ENCODE peak calls at places on chromosomes 11 and 22, in eight cellular contexts. One of them, this sample, is unnamed.

GRCh38 chr11:71996946-71997345 is 1.8 kb upstream of the IL18BP start:
- DNase-seq in activated CD8-positive, alpha-beta T cell treated with anti-CD3 and anti-CD28 coated beads for 36 hours: no peak
- DNase-seq in GM06990: no peak
- DNase-seq in kidney epithelial cell: no peak
- DNase-seq in fibroblast of the aortic adventitia: no peak
- DNase-seq in fibroblast of mammary gland: no peak
- DNase-seq in HepG2: no peak
- DNase-seq in HFFc6: no peak
- DNase-seq in this sample: no peak

GRCh38 chr11:46917109-46918086 is 952 bp downstream of the LRP4 start:
- DNase-seq in kidney epithelial cell: no peak
- DNase-seq in fibroblast of mammary gland: no peak
- DNase-seq in GM06990: no peak
- DNase-seq in HFFc6: no peak
- DNase-seq in activated CD8-positive, alpha-beta T cell treated with anti-CD3 and anti-CD28 coated beads for 36 hours: peak; percentile 10
- DNase-seq in fibroblast of the aortic adventitia: no peak
- DNase-seq in HepG2: peak; percentile 54
- DNase-seq in this sample: peak; percentile 10

GRCh38 chr11:40186401-40187091 is 1272.9 kb downstream of the LRRC4C start:
- DNase-seq in fibroblast of the aortic adventitia: no peak
- DNase-seq in kidney epithelial cell: no peak
- DNase-seq in HFFc6: no peak
- DNase-seq in fibroblast of mammary gland: no peak
- DNase-seq in HepG2: peak; percentile 14
- DNase-seq in GM06990: no peak
- DNase-seq in activated CD8-positive, alpha-beta T cell treated with anti-CD3 and anti-CD28 coated beads for 36 hours: no peak
- DNase-seq in this sample: no peak

GRCh38 chr22:45246060-45246985 is 5.6 kb upstream of the KIAA0930 start:
- DNase-seq in kidney epithelial cell: peak; percentile 96
- DNase-seq in GM06990: no peak
- DNase-seq in fibroblast of the aortic adventitia: peak; percentile 93
- DNase-seq in HFFc6: peak; percentile 91
- DNase-seq in HepG2: peak; percentile 98
- DNase-seq in activated CD8-positive, alpha-beta T cell treated with anti-CD3 and anti-CD28 coated beads for 36 hours: no peak
- DNase-seq in fibroblast of mammary gland: peak; percentile 96
- DNase-seq in this sample: no peak

GRCh38 chr11:43923327-43924111 is 18.9 kb upstream of the C11orf96 start:
- DNase-seq in kidney epithelial cell: no peak
- DNase-seq in activated CD8-positive, alpha-beta T cell treated with anti-CD3 and anti-CD28 coated beads for 36 hours: no peak
- DNase-seq in HepG2: no peak
- DNase-seq in GM06990: no peak
- DNase-seq in HFFc6: peak; percentile 32
- DNase-seq in fibroblast of mammary gland: peak; percentile 78
- DNase-seq in fibroblast of the aortic adventitia: peak; percentile 57
- DNase-seq in this sample: peak; percentile 40

GRCh38 chr11:64759131-64759721 is 548 bp downstream of the PYGM start:
- DNase-seq in fibroblast of the aortic adventitia: no peak
- DNase-seq in kidney epithelial cell: no peak
- DNase-seq in HFFc6: no peak
- DNase-seq in activated CD8-positive, alpha-beta T cell treated with anti-CD3 and anti-CD28 coated beads for 36 hours: no peak
- DNase-seq in GM06990: no peak
- DNase-seq in HepG2: peak; percentile 50
- DNase-seq in fibroblast of mammary gland: no peak
- DNase-seq in this sample: peak; percentile 79

GRCh38 chr22:27752771-27753170 is 48.8 kb downstream of the MN1 start:
- DNase-seq in activated CD8-positive, alpha-beta T cell treated with anti-CD3 and anti-CD28 coated beads for 36 hours: no peak
- DNase-seq in HepG2: no peak
- DNase-seq in GM06990: no peak
- DNase-seq in HFFc6: peak; percentile 9
- DNase-seq in kidney epithelial cell: no peak
- DNase-seq in fibroblast of mammary gland: peak; percentile 42
- DNase-seq in fibroblast of the aortic adventitia: peak; percentile 85
- DNase-seq in this sample: no peak

GRCh38 chr11:57646756-57647303 is 2.9 kb downstream of the YPEL4 start:
- DNase-seq in HepG2: no peak
- DNase-seq in HFFc6: no peak
- DNase-seq in activated CD8-positive, alpha-beta T cell treated with anti-CD3 and anti-CD28 coated beads for 36 hours: no peak
- DNase-seq in kidney epithelial cell: no peak
- DNase-seq in GM06990: no peak
- DNase-seq in fibroblast of the aortic adventitia: no peak
- DNase-seq in fibroblast of mammary gland: no peak
- DNase-seq in this sample: no peak

GRCh38 chr11:45948341-45948740 is 25.9 kb downstream of the LARGE2 start:
- DNase-seq in GM06990: no peak
- DNase-seq in fibroblast of mammary gland: no peak
- DNase-seq in activated CD8-positive, alpha-beta T cell treated with anti-CD3 and anti-CD28 coated beads for 36 hours: no peak
- DNase-seq in kidney epithelial cell: no peak
- DNase-seq in HepG2: no peak
- DNase-seq in HFFc6: no peak
- DNase-seq in fibroblast of the aortic adventitia: no peak
- DNase-seq in this sample: no peak

GRCh38 chr22:21032843-21033688 is 705 bp upstream of the SLC7A4 start:
- DNase-seq in fibroblast of the aortic adventitia: no peak
- DNase-seq in GM06990: no peak
- DNase-seq in HepG2: no peak
- DNase-seq in kidney epithelial cell: no peak
- DNase-seq in fibroblast of mammary gland: no peak
- DNase-seq in activated CD8-positive, alpha-beta T cell treated with anti-CD3 and anti-CD28 coated beads for 36 hours: no peak
- DNase-seq in HFFc6: no peak
- DNase-seq in this sample: no peak

GRCh38 chr22:45235851-45236342 is 4.8 kb downstream of the KIAA0930 start:
- DNase-seq in HFFc6: no peak
- DNase-seq in activated CD8-positive, alpha-beta T cell treated with anti-CD3 and anti-CD28 coated beads for 36 hours: no peak
- DNase-seq in fibroblast of mammary gland: no peak
- DNase-seq in fibroblast of the aortic adventitia: no peak
- DNase-seq in kidney epithelial cell: no peak
- DNase-seq in GM06990: peak; percentile 62
- DNase-seq in HepG2: no peak
- DNase-seq in this sample: no peak

GRCh38 chr11:9876331-9876730 is 212.5 kb downstream of the SWAP70 start:
- DNase-seq in HepG2: no peak
- DNase-seq in kidney epithelial cell: no peak
- DNase-seq in GM06990: no peak
- DNase-seq in fibroblast of mammary gland: no peak
- DNase-seq in fibroblast of the aortic adventitia: no peak
- DNase-seq in activated CD8-positive, alpha-beta T cell treated with anti-CD3 and anti-CD28 coated beads for 36 hours: no peak
- DNase-seq in HFFc6: no peak
- DNase-seq in this sample: no peak

GRCh38 chr11:33774356-33775063 is at the start of gene FBXO3:
- DNase-seq in fibroblast of mammary gland: peak; percentile 57
- DNase-seq in HFFc6: peak; percentile 56
- DNase-seq in fibroblast of the aortic adventitia: peak; percentile 76
- DNase-seq in GM06990: peak; percentile 84
- DNase-seq in kidney epithelial cell: no peak
- DNase-seq in activated CD8-positive, alpha-beta T cell treated with anti-CD3 and anti-CD28 coated beads for 36 hours: peak; percentile 81
- DNase-seq in HepG2: peak; percentile 71
- DNase-seq in this sample: peak; percentile 90

GRCh38 chr11:35365961-35366360 is 53.4 kb downstream of the SLC1A2 start:
- DNase-seq in fibroblast of mammary gland: no peak
- DNase-seq in HepG2: no peak
- DNase-seq in fibroblast of the aortic adventitia: no peak
- DNase-seq in HFFc6: no peak
- DNase-seq in kidney epithelial cell: no peak
- DNase-seq in activated CD8-positive, alpha-beta T cell treated with anti-CD3 and anti-CD28 coated beads for 36 hours: no peak
- DNase-seq in GM06990: no peak
- DNase-seq in this sample: no peak

DNA sequence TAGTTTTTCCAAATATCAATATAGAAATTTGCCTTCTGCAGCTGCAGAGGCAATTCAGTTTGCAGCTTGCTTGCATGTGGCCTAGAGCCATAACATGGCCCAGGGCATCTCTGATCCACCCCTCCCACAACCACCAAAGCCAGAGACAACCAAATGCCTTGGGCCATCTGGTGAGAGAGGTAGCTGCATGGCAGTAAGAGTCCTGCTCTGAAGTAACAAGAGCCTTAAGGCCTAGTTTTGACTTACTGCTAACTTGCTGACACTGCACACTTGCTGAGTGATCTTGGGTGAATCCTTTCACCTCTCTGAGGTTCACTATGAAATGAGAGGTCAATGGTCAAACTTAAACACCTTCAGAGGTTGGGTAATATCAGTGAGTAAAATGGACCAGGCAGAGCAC is 4.9 kb upstream of the SPECC1L start:
- DNase-seq in activated CD8-positive, alpha-beta T cell treated with anti-CD3 and anti-CD28 coated beads for 36 hours: no peak
- DNase-seq in fibroblast of the aortic adventitia: no peak
- DNase-seq in GM06990: no peak
- DNase-seq in fibroblast of mammary gland: no peak
- DNase-seq in HFFc6: no peak
- DNase-seq in HepG2: no peak
- DNase-seq in kidney epithelial cell: no peak
- DNase-seq in this sample: no peak
- TF ChIP-seq CTCF in activated CD8-positive, alpha-beta T cell treated with anti-CD3 and anti-CD28 coated beads for 36 hours: no peak
- TF ChIP-seq CTCF in fibroblast of the aortic adventitia: no peak
- TF ChIP-seq CTCF in GM06990: no peak
- TF ChIP-seq CTCF in fibroblast of mammary gland: no peak
- TF ChIP-seq CTCF in HFFc6: no peak
- TF ChIP-seq CTCF in HepG2: no peak
- TF ChIP-seq CTCF in kidney epithelial cell: no peak
- TF ChIP-seq CTCF in this sample: no peak

GRCh38 chr22:26502688-26503561 is 9.3 kb downstream of the TFIP11 start:
- DNase-seq in HepG2: no peak
- DNase-seq in HFFc6: peak; percentile 33
- DNase-seq in activated CD8-positive, alpha-beta T cell treated with anti-CD3 and anti-CD28 coated beads for 36 hours: peak; percentile 86
- DNase-seq in GM06990: peak; percentile 20
- DNase-seq in fibroblast of the aortic adventitia: peak; percentile 31
- DNase-seq in kidney epithelial cell: no peak
- DNase-seq in fibroblast of mammary gland: peak; percentile 50
- DNase-seq in this sample: peak; percentile 58
- TF ChIP-seq CTCF in HepG2: peak; percentile 63
- TF ChIP-seq CTCF in HFFc6: peak; percentile 77
- TF ChIP-seq CTCF in activated CD8-positive, alpha-beta T cell treated with anti-CD3 and anti-CD28 coated beads for 36 hours: peak; percentile 75
- TF ChIP-seq CTCF in GM06990: peak; percentile 71
- TF ChIP-seq CTCF in fibroblast of the aortic adventitia: peak; percentile 47
- TF ChIP-seq CTCF in kidney epithelial cell: peak; percentile 75
- TF ChIP-seq CTCF in fibroblast of mammary gland: peak; percentile 54
- TF ChIP-seq CTCF in this sample: peak; percentile 60

DNA sequence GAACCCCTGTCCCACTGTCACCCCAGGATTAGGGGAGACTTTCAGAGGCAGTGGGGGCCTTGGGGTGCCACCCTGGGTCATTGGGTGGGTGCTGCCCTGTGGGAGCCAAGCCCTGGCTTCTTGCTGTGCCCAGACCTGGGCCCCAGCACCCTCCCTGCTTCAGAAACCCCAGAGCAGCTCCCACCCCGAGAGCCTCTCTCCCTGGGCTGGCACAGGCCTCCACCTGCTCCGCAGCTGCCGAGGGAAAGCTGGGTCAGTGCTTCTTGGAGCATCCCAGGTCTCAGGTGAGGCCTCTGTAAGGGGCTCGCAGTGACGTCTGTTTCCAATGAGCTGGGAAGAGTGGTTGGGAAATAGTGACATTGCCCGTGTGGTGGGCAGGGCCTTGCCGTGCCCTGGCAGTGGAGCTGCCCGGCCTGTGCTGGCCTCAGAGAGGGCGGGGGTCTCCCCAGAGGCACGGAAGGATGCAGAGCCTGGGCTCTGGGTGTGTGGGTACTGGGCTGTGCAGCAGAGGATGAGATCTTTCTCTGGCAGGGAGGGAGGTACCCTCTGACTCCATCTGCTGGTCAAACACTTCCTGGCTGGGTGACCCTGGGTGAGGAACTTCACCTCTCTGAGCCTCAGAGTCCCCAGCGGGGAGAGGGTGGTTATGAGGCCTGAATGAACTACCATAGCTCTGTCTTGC is 23.0 kb downstream of the C22orf23 start:
- DNase-seq in activated CD8-positive, alpha-beta T cell treated with anti-CD3 and anti-CD28 coated beads for 36 hours: peak; percentile 36
- DNase-seq in fibroblast of mammary gland: peak; percentile 49
- DNase-seq in HFFc6: peak; percentile 14
- DNase-seq in HepG2: no peak
- DNase-seq in fibroblast of the aortic adventitia: peak; percentile 33
- DNase-seq in GM06990: no peak
- DNase-seq in kidney epithelial cell: no peak
- DNase-seq in this sample: no peak
- TF ChIP-seq CTCF in activated CD8-positive, alpha-beta T cell treated with anti-CD3 and anti-CD28 coated beads for 36 hours: peak; percentile 52
- TF ChIP-seq CTCF in fibroblast of mammary gland: peak; percentile 59
- TF ChIP-seq CTCF in HFFc6: peak; percentile 76
- TF ChIP-seq CTCF in HepG2: peak; percentile 61
- TF ChIP-seq CTCF in fibroblast of the aortic adventitia: peak; percentile 59
- TF ChIP-seq CTCF in GM06990: peak; percentile 65
- TF ChIP-seq CTCF in kidney epithelial cell: peak; percentile 57
- TF ChIP-seq CTCF in this sample: peak; percentile 24

GRCh38 chr11:17407575-17407974 is 19.1 kb upstream of the KCNJ11 start:
- DNase-seq in HFFc6: no peak
- DNase-seq in fibroblast of mammary gland: no peak
- DNase-seq in activated CD8-positive, alpha-beta T cell treated with anti-CD3 and anti-CD28 coated beads for 36 hours: no peak
- DNase-seq in GM06990: no peak
- DNase-seq in HepG2: no peak
- DNase-seq in kidney epithelial cell: no peak
- DNase-seq in fibroblast of the aortic adventitia: no peak
- DNase-seq in this sample: no peak

GRCh38 chr11:17406082-17406817 is 17.8 kb upstream of the KCNJ11 start:
- DNase-seq in HepG2: no peak
- DNase-seq in kidney epithelial cell: no peak
- DNase-seq in fibroblast of mammary gland: no peak
- DNase-seq in activated CD8-positive, alpha-beta T cell treated with anti-CD3 and anti-CD28 coated beads for 36 hours: no peak
- DNase-seq in GM06990: no peak
- DNase-seq in HFFc6: no peak
- DNase-seq in fibroblast of the aortic adventitia: no peak
- DNase-seq in this sample: no peak

GRCh38 chr11:17403977-17404759 is 15.7 kb upstream of the KCNJ11 start:
- DNase-seq in activated CD8-positive, alpha-beta T cell treated with anti-CD3 and anti-CD28 coated beads for 36 hours: no peak
- DNase-seq in GM06990: no peak
- DNase-seq in HFFc6: no peak
- DNase-seq in fibroblast of the aortic adventitia: peak; percentile 39
- DNase-seq in kidney epithelial cell: peak; percentile 72
- DNase-seq in fibroblast of mammary gland: peak; percentile 26
- DNase-seq in HepG2: no peak
- DNase-seq in this sample: no peak

GRCh38 chr11:17406818-17407149 is 18.3 kb upstream of the KCNJ11 start:
- DNase-seq in kidney epithelial cell: no peak
- DNase-seq in HepG2: no peak
- DNase-seq in HFFc6: no peak
- DNase-seq in activated CD8-positive, alpha-beta T cell treated with anti-CD3 and anti-CD28 coated beads for 36 hours: no peak
- DNase-seq in fibroblast of the aortic adventitia: no peak
- DNase-seq in GM06990: no peak
- DNase-seq in fibroblast of mammary gland: no peak
- DNase-seq in this sample: no peak

DNA sequence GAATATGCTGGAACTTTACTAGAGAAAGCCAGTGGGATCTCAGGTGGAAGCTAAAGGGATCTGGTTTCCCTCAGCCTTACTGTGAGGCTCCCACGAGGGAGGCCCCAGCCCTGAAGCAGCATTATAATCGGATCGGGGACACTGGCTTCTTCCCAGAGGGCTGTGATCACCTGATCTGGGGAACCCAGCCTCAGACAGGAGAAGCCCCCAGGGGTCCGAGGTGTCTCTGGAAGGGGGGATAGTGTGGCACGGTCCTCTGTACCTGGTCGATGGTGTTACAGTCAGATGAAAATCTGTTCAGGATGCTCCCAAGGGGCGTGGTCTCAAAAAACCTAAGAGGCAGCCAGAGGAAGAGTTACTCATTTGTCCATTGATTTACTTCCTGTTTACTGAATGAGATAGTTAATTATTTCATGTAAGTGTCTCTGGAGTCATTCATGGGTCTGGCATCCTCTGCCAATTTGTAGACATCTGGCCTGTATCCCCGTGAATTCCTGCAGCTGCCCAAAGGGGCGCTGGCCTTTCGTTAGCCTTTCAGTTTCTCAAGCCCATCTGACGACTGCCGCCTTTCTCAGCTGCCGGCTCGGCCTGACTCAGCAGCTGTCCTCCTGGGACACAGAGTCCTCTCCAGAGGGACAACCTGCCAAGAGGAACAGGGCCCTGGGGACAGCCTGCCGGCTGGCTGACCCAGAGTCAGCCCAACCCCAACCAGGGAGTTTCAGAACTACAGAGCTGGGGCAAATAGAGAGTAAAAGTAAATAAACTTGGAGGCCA is 17.0 kb upstream of the KCNJ11 start:
- DNase-seq in HepG2: peak; percentile 37
- DNase-seq in fibroblast of the aortic adventitia: peak; percentile 21
- DNase-seq in kidney epithelial cell: no peak
- DNase-seq in fibroblast of mammary gland: peak; percentile 54
- DNase-seq in GM06990: no peak
- DNase-seq in HFFc6: peak; percentile 20
- DNase-seq in activated CD8-positive, alpha-beta T cell treated with anti-CD3 and anti-CD28 coated beads for 36 hours: no peak
- DNase-seq in this sample: peak; percentile 37
- TF ChIP-seq CTCF in HepG2: peak; percentile 26
- TF ChIP-seq CTCF in fibroblast of the aortic adventitia: peak; percentile 20
- TF ChIP-seq CTCF in kidney epithelial cell: no peak
- TF ChIP-seq CTCF in fibroblast of mammary gland: peak; percentile 9
- TF ChIP-seq CTCF in GM06990: peak; percentile 27
- TF ChIP-seq CTCF in HFFc6: no peak
- TF ChIP-seq CTCF in activated CD8-positive, alpha-beta T cell treated with anti-CD3 and anti-CD28 coated beads for 36 hours: no peak
- TF ChIP-seq CTCF in this sample: peak; percentile 20